ENCODE peak calls at places on chromosome 3, in seven cellular contexts. A is D721Med; Q is T-helper 9 cell; U is HFF-Myc; G is stimulated activated CD8-positive, alpha-beta memory T cell treated with anti-CD3 and anti-CD28 coated beads, Interleukin-15, amount 100 ng/mL, for 48 hours; L is activated CD4-positive, alpha-beta T cell treated with anti-CD3 and anti-CD28 coated beads, Interleukin-2, amount 50 U/mL, for 24 hours; B is AG10803. K is an unnamed sample.

GRCh38 chr3:52836471-52836845 is 1.6 kb upstream of the MUSTN1 start:
- DNase-seq in A (no peak), Q (no peak), U (no peak), G (no peak), L (no peak), B (no peak), K (no peak)

GRCh38 chr3:60839242-60839641 is 412.0 kb downstream of the FHIT start:
- DNase-seq in A (no peak), Q (no peak), U (no peak), G (no peak), L (no peak), B (no peak), K (no peak)

GRCh38 chr3:16374047-16375019 is 109.3 kb downstream of the OXNAD1 start:
- DNase-seq in A (no peak), Q (no peak), U (no peak), G (no peak), L (no peak), B (no peak), K (no peak)

GRCh38 chr3:196263819-196264218 is 23.7 kb downstream of the PCYT1A start:
- DNase-seq in A (no peak), Q (no peak), U (no peak), G (no peak), L (no peak), B (no peak), K (no peak)

GRCh38 chr3:193132247-193132646 is 108.8 kb upstream of the PLAAT1 start:
- DNase-seq in A (no peak), Q (no peak), U (peak), G (no peak), L (no peak), B (peak), K (no peak)

GRCh38 chr3:5298453-5298852 is 110.9 kb downstream of the EDEM1 start:
- DNase-seq in A (no peak), Q (no peak), U (no peak), G (no peak), L (no peak), B (no peak), K (no peak)

GRCh38 chr3:168063122-168063521 is 32.6 kb downstream of the GOLIM4 start:
- DNase-seq in A (no peak), Q (no peak), U (no peak), G (no peak), L (no peak), B (no peak), K (no peak)

GRCh38 chr3:100893590-100893989 is 99.6 kb downstream of the ABI3BP start:
- DNase-seq in A (no peak), Q (no peak), U (no peak), G (no peak), L (no peak), B (peak), K (no peak)

GRCh38 chr3:190701096-190701532 is 161.4 kb downstream of the GMNC start:
- DNase-seq in A (no peak), Q (no peak), U (peak), G (peak), L (no peak), B (peak), K (peak)

GRCh38 chr3:42497009-42497731 is 5.3 kb upstream of the VIPR1 start:
- DNase-seq in A (no peak), Q (no peak), U (no peak), G (no peak), L (no peak), B (peak), K (peak)

GRCh38 chr3:156792945-156793344 is 33.2 kb upstream of the LEKR1 start:
- DNase-seq in A (no peak), Q (no peak), U (no peak), G (no peak), L (no peak), B (peak), K (no peak)

GRCh38 chr3:124014366-124014942 is 22.5 kb upstream of the ROPN1 start:
- DNase-seq in A (no peak), Q (no peak), U (no peak), G (no peak), L (no peak), B (no peak), K (peak)

GRCh38 chr3:132435911-132436425 is 18.7 kb downstream of the DNAJC13 start:
- DNase-seq in A (no peak), Q (no peak), U (no peak), G (no peak), L (no peak), B (no peak), K (no peak)

GRCh38 chr3:17313746-17314145 is 428.7 kb downstream of the TBC1D5 start:
- DNase-seq in A (no peak), Q (no peak), U (no peak), G (no peak), L (no peak), B (no peak), K (no peak)

GRCh38 chr3:145383416-145383815 is 777.6 kb downstream of the PLOD2 start:
- DNase-seq in A (no peak), Q (no peak), U (no peak), G (no peak), L (no peak), B (no peak), K (no peak)

GRCh38 chr3:109257269-109257668 is 59.0 kb downstream of the DPPA2 start:
- DNase-seq in A (no peak), Q (no peak), U (no peak), G (no peak), L (no peak), B (peak), K (peak)

GRCh38 chr3:88882121-88882520 is 225.3 kb upstream of the EPHA3 start:
- DNase-seq in A (no peak), Q (no peak), U (no peak), G (no peak), L (no peak), B (no peak), K (no peak)

GRCh38 chr3:158233791-158234190 is 123.9 kb downstream of the RSRC1 start:
- DNase-seq in A (no peak), Q (no peak), U (no peak), G (no peak), L (no peak), B (no peak), K (no peak)

GRCh38 chr3:15439476-15439875 is 12.1 kb downstream of the EAF1 start:
- DNase-seq in A (no peak), Q (no peak), U (no peak), G (no peak), L (no peak), B (peak), K (peak)

GRCh38 chr3:39910828-39911464 is 101.5 kb downstream of the MYRIP start:
- DNase-seq in A (no peak), Q (no peak), U (no peak), G (no peak), L (no peak), B (peak), K (peak)

GRCh38 chr3:101020616-101021015 is 27.4 kb upstream of the ABI3BP start:
- DNase-seq in A (no peak), Q (no peak), U (no peak), G (no peak), L (no peak), B (no peak), K (no peak)

GRCh38 chr3:112633757-112634156 is 7.2 kb downstream of the CCDC80 start:
- DNase-seq in A (no peak), Q (no peak), U (no peak), G (no peak), L (no peak), B (no peak), K (no peak)

GRCh38 chr3:153621988-153622387 is 460.0 kb downstream of the RAP2B start:
- DNase-seq in A (no peak), Q (no peak), U (no peak), G (no peak), L (no peak), B (no peak), K (no peak)

GRCh38 chr3:62982795-62983455 is 107.7 kb upstream of the CADPS start:
- DNase-seq in A (no peak), Q (no peak), U (no peak), G (no peak), L (no peak), B (no peak), K (no peak)

GRCh38 chr3:38131621-38132369 is 5.1 kb downstream of the ACAA1 start:
- DNase-seq in A (no peak), Q (no peak), U (no peak), G (no peak), L (no peak), B (peak), K (no peak)

GRCh38 chr3:128319741-128320141 is 146.9 kb downstream of the DNAJB8 start:
- DNase-seq in A (no peak), Q (no peak), U (no peak), G (no peak), L (no peak), B (no peak), K (no peak)

GRCh38 chr3:47083786-47084185 is 80.1 kb downstream of the SETD2 start:
- DNase-seq in A (no peak), Q (no peak), U (no peak), G (no peak), L (no peak), B (no peak), K (no peak)

GRCh38 chr3:22777834-22778233 is 425.3 kb upstream of the UBE2E2 start:
- DNase-seq in A (no peak), Q (no peak), U (no peak), G (no peak), L (no peak), B (no peak), K (no peak)

GRCh38 chr3:46663611-46664135 is 29.8 kb downstream of the ALS2CL start:
- DNase-seq in A (no peak), Q (no peak), U (no peak), G (no peak), L (no peak), B (no peak), K (peak)

GRCh38 chr3:48406443-48407431 is 23.1 kb downstream of the PLXNB1 start:
- DNase-seq in A (peak), Q (no peak), U (no peak), G (no peak), L (no peak), B (no peak), K (no peak)

GRCh38 chr3:188123170-188123920 is 30.6 kb upstream of the LPP start:
- DNase-seq in A (no peak), Q (no peak), U (no peak), G (no peak), L (no peak), B (no peak), K (peak)

GRCh38 chr3:164832216-164832615 is 246.1 kb downstream of the SI start:
- DNase-seq in A (no peak), Q (no peak), U (no peak), G (no peak), L (no peak), B (no peak), K (no peak)

GRCh38 chr3:65810277-65810676 is 228.4 kb downstream of the MAGI1 start:
- DNase-seq in A (no peak), Q (no peak), U (no peak), G (no peak), L (no peak), B (peak), K (no peak)

GRCh38 chr3:141019244-141019643 is 31.9 kb upstream of the SPSB4 start:
- DNase-seq in A (no peak), Q (no peak), U (no peak), G (no peak), L (no peak), B (no peak), K (no peak)

GRCh38 chr3:12782172-12782815 is 14.2 kb upstream of the CAND2 start:
- DNase-seq in A (no peak), Q (no peak), U (no peak), G (no peak), L (no peak), B (no peak), K (peak)

GRCh38 chr3:73469331-73469730 is 155.4 kb downstream of the PDZRN3 start:
- DNase-seq in A (no peak), Q (no peak), U (no peak), G (no peak), L (no peak), B (no peak), K (no peak)

GRCh38 chr3:3133490-3133889 is 6.8 kb downstream of the TRNT1 start:
- DNase-seq in A (no peak), Q (no peak), U (no peak), G (no peak), L (no peak), B (no peak), K (no peak)

GRCh38 chr3:183226333-183226732 is 26.7 kb upstream of the B3GNT5 start:
- DNase-seq in A (no peak), Q (no peak), U (no peak), G (no peak), L (no peak), B (no peak), K (no peak)